ENCODE peak calls at places on chromosomes 6 and 20, in four cellular contexts. T is K562, B is GM12878, F is H1. V is an unnamed sample.

GRCh38 chr20:51496964-51497363 is 45.6 kb downstream of the NFATC2 start:
- DNase-seq in T (no peak), B (no peak), F (no peak), V (no peak)

GRCh38 chr20:41179961-41180360 is 42.6 kb downstream of the PLCG1 start:
- DNase-seq in T (no peak), B (no peak), F (peak), V (no peak)

GRCh38 chr6:22189946-22190345 is 106.9 kb downstream of the PRL start:
- DNase-seq in T (no peak), B (no peak), F (no peak), V (no peak)

GRCh38 chr6:66838764-66839163 is 1131.7 kb upstream of the EYS start:
- DNase-seq in T (no peak), B (no peak), F (no peak), V (no peak)

GRCh38 chr6:25280617-25280990 is 1.4 kb downstream of the CARMIL1 start:
- DNase-seq in T (no peak), B (no peak), F (no peak), V (no peak)

GRCh38 chr6:64034840-64035656 is 399.4 kb downstream of the PHF3 start:
- DNase-seq in T (no peak), B (no peak), F (no peak), V (peak)

GRCh38 chr6:119350202-119351004 is 842 bp upstream of the MAN1A1 start:
- DNase-seq in T (peak), B (no peak), F (no peak), V (peak)

GRCh38 chr20:44125332-44126127 is 61.5 kb downstream of the JPH2 start:
- DNase-seq in T (no peak), B (no peak), F (no peak), V (no peak)

GRCh38 chr20:51800132-51800721 is 2.1 kb downstream of the SALL4 start:
- DNase-seq in T (peak), B (no peak), F (peak), V (no peak)

GRCh38 chr6:34182751-34183531 is 37.1 kb upstream of the GRM4 start:
- DNase-seq in T (no peak), B (peak), F (no peak), V (no peak)

GRCh38 chr6:18269253-18269652 is 4.9 kb upstream of the DEK start:
- DNase-seq in T (peak), B (no peak), F (no peak), V (peak)

GRCh38 chr20:60254901-60255411 is 296.7 kb downstream of the CDH26 start:
- DNase-seq in T (no peak), B (no peak), F (no peak), V (peak)

GRCh38 chr6:125945378-125946141 is 11.0 kb upstream of the HINT3 start:
- DNase-seq in T (no peak), B (no peak), F (no peak), V (peak)

GRCh38 chr6:34247481-34248197 is 1.2 kb downstream of the SMIM29 start:
- DNase-seq in T (peak), B (no peak), F (peak), V (no peak)

GRCh38 chr20:38536310-38536709 is 44.7 kb upstream of the ADIG start:
- DNase-seq in T (no peak), B (no peak), F (no peak), V (peak)

GRCh38 chr20:53959849-53960585 is 110.4 kb downstream of the BCAS1 start:
- DNase-seq in T (no peak), B (no peak), F (no peak), V (no peak)

GRCh38 chr20:32675223-32675975 is 1.7 kb upstream of the C20orf203 start:
- DNase-seq in T (no peak), B (no peak), F (no peak), V (no peak)

GRCh38 chr20:2804921-2805681 is 4.7 kb upstream of the CPXM1 start:
- DNase-seq in T (no peak), B (no peak), F (peak), V (no peak)

GRCh38 chr6:12718025-12718424 is 1.5 kb downstream of the PHACTR1 start:
- DNase-seq in T (no peak), B (no peak), F (no peak), V (peak)

GRCh38 chr20:1177680-1178079 is 7.1 kb downstream of the TMEM74B start:
- DNase-seq in T (peak), B (no peak), F (peak), V (peak)

GRCh38 chr6:6725834-6726194 is 137.3 kb downstream of the LY86 start:
- DNase-seq in T (no peak), B (no peak), F (no peak), V (no peak)

GRCh38 chr6:27479319-27480182 is 6.6 kb upstream of the ZNF184 start:
- DNase-seq in T (peak), B (peak), F (peak), V (peak)
- TF ChIP-seq CHD1 in T (no peak), B (no peak), F (no peak), V (peak)

DNA sequence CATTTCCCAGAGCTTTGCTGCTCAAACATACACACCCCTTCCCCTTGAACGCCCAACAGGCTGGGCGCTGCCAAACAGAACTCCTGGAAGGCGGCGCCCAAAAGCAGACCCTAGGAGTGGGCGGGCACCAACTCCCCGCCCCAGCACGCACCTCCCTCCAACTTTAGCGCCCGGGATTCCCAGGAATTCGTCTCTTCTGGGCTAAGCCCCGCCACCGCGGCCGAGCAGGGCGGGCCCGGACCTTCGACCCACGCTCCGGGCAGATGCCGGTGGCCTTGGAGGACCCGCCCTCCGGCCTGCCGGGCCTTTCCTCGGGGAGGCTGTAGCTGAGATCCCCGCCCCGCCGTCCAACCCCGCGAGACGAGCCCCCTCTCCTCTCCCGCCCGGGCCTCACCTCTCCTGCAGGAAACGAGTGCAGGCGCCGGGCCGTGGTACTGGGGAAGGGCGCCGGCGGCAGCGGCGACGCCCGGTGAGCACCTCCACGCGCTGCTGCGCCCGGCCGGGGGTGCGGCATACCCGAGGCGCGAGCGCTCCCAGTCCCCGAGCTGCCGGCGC is 659 bp downstream of the MCUR1 start:
- DNase-seq in T (peak), B (no peak), F (no peak), V (peak)
- TF ChIP-seq USF2 in T (no peak), B (no peak), F (no peak), V (no peak)

DNA sequence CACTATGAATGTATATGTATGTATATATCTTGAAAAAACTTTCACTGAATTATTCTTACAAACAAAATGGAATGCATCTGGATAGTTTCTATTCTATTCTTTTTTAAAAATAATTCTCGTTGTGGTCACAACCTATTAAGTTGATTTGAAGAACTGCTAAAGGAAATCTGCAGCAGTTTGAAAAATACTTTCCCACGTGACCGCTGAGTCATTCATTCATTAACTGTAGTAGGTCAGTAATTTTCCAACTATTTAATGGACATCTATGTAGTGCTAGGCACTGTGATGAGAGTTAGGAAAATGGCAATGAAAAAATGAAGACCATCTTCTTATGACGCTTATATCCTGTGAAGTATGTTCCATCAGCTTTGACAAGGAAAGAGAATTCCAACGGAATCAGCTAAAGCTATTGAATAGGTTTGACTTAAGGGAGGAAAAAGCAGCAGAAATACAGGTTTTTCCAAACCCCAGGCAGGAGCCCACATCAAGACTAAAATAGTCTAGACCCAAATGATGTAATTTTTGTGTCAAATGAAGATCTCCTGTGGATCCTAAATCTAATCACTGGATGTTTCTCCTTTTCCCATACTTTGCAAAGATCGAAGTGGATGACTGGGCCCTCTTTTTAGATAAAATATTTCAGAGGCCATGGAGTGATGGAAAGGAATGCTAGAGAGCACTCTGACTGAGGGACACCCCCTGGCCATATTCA is 4.1 kb upstream of the EFHC1 start:
- DNase-seq in T (no peak), B (no peak), F (no peak), V (peak)
- TF ChIP-seq CHD1 in T (no peak), B (no peak), F (no peak), V (no peak)

DNA sequence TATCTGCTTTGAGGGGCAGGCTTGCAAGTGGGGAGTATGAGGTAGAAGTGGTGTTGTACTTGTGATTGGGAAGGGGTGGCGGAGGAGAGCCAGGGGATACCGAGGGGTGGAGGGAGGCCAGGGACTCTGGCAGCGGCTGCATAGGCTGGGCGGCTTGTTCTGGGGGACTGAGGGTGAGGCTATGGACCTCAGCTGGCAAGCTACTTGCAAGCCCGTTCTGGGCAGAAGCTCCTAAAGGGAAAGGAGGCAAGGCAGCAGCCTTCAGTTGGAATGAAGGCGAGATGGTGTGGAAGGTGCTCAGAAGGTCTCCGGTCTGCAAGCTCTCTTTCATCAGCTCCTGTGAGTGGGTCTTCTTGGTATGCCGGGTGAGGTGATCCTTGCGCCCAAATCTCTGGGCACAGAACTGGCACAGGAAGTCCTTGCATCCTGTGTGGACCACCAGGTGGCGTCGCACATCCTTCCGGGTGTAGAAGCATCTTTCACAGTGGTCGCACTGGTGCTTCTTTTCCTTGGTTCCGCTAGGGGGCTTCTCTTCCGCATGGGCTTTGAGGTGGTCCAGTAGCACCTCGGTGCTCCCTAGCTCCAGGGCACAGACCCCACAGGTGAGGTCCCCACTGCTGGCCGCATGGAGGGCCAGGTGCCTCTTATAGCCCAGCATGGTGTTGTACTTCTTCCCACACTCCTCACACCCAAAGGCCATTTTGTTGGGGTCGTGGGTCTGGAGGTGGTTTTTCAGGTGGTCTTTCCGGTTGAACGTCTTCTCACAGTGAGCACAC is 66.0 kb downstream of the PLAGL1 start:
- DNase-seq in T (peak), B (no peak), F (peak), V (peak)
- TF ChIP-seq USF2 in T (no peak), B (no peak), F (no peak), V (no peak)

DNA sequence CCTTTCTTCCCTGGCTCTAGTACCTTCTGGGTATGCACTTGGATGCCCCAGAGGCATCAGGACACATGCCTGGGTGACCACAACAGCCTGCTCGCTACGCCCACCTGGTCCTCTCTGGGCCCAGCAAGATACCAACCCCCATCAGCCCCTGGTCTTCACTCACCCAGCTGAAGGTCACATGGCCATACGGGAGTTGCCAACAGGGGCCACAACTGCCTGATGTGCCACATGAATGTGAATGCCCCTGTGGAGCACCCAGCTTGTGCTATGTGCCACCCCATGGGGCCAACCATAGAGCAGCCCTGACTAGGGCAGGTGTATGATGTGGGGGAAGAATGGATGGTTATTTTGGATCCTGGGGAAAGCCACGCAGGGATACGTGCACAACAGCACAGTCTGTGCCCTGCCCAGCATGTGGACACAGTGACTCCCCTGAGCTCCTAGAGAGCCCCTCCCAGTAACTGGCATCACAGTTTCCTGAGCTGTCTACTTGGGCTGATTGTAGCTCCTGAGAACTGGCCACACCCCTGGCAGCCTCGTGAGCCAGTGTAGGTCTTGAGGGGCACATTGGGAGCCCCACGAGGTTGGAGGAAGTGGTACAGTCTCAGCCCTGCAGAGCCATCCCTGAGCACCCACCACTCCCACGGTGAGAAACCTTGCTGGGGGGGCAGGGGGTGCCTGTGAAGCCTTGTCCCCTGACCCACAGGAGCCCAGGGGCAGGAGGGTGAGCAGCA is 10.5 kb upstream of the PCMTD2 start:
- DNase-seq in T (no peak), B (no peak), F (no peak), V (no peak)
- TF ChIP-seq CHD1 in T (no peak), B (no peak), F (no peak), V (no peak)

GRCh38 chr20:49346682-49347081 is 68.8 kb upstream of the ZNFX1 start:
- DNase-seq in T (no peak), B (no peak), F (no peak), V (no peak)

GRCh38 chr20:49344975-49345374 is 67.1 kb upstream of the ZNFX1 start:
- DNase-seq in T (no peak), B (no peak), F (no peak), V (peak)

GRCh38 chr20:49344140-49344539 is 66.3 kb upstream of the ZNFX1 start:
- DNase-seq in T (no peak), B (no peak), F (no peak), V (no peak)

GRCh38 chr20:49347156-49347555 is 69.3 kb upstream of the ZNFX1 start:
- DNase-seq in T (no peak), B (no peak), F (no peak), V (no peak)

DNA sequence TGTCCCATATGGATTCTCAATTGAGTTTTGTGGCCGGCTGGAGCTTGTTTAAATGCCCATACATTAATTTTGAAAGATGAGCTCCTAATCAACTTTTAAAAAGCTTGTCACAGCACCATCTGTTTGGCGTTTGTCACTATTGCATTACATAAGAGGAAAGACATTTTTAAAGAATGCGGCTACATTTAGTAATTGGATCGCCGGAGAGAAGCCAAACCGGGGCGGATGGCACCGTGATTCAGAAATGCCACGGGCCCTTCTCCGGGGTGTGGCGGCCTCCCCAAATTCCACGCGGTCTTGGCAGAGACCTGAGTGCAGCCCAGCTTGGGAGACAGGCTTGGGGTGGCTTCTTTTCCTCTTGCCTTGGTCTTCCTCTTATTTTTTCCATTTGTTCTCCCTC is 67.7 kb upstream of the ZNFX1 start:
- DNase-seq in T (no peak), B (no peak), F (no peak), V (peak)
- TF ChIP-seq USF2 in T (no peak), B (no peak), F (no peak), V (no peak)

DNA sequence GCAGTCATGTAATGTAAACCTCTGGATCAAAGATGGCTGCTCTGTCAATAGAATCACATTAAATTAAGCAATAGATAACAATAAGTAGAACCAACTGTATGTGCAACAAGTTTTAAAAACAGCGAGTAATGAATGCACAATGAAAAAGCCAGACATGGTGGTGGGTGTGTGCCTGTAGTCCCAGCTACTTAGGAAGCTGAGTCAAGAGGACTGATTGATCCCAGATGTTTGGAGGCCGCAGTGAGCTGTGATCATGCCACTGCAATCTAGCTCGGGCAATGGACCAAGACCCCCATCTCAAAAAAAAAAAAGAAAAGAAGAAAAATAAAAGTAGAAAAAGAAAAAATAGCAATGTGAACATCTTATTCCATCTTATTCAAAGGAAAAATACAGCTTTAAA is 558.7 kb upstream of the MMS22L start:
- DNase-seq in T (no peak), B (no peak), F (no peak), V (no peak)
- TF ChIP-seq CHD1 in T (no peak), B (no peak), F (no peak), V (no peak)

V was measured in IMR-90.